ENCODE peak calls at places on chromosomes 5 and 9, in ten cellular contexts. One of them, this sample, is unnamed.

GRCh38 chr5:103358305-103358996 is 99.9 kb downstream of the MACIR start:
- DNase-seq in stomach: no peak
- DNase-seq in testis: no peak
- DNase-seq in cardiac muscle cell: peak; percentile 24
- DNase-seq in GM23338: no peak
- DNase-seq in fibroblast of lung: no peak
- DNase-seq in DND-41: no peak
- DNase-seq in right atrium auricular region: no peak
- DNase-seq in HepG2: no peak
- DNase-seq in heart right ventricle: no peak
- DNase-seq in this sample: no peak

GRCh38 chr5:125053179-125053578 is 306.7 kb upstream of the ZNF608 start:
- DNase-seq in stomach: no peak
- DNase-seq in testis: no peak
- DNase-seq in cardiac muscle cell: no peak
- DNase-seq in GM23338: no peak
- DNase-seq in fibroblast of lung: no peak
- DNase-seq in DND-41: no peak
- DNase-seq in right atrium auricular region: no peak
- DNase-seq in HepG2: no peak
- DNase-seq in heart right ventricle: no peak
- DNase-seq in this sample: no peak

GRCh38 chr9:85142461-85143401 is 473.2 kb downstream of the NTRK2 start:
- DNase-seq in stomach: no peak
- DNase-seq in testis: no peak
- DNase-seq in cardiac muscle cell: peak; percentile 36
- DNase-seq in GM23338: peak; percentile 58
- DNase-seq in fibroblast of lung: peak; percentile 19
- DNase-seq in DND-41: no peak
- DNase-seq in right atrium auricular region: no peak
- DNase-seq in HepG2: peak; percentile 7
- DNase-seq in heart right ventricle: no peak
- DNase-seq in this sample: peak; percentile 34

GRCh38 chr9:529721-530120 is 311.8 kb upstream of the DMRT1 start:
- DNase-seq in stomach: no peak
- DNase-seq in testis: no peak
- DNase-seq in cardiac muscle cell: no peak
- DNase-seq in GM23338: no peak
- DNase-seq in fibroblast of lung: no peak
- DNase-seq in DND-41: no peak
- DNase-seq in right atrium auricular region: no peak
- DNase-seq in HepG2: no peak
- DNase-seq in heart right ventricle: no peak
- DNase-seq in this sample: no peak

GRCh38 chr9:88749420-88749819 is 214.4 kb downstream of the NXNL2 start:
- DNase-seq in stomach: no peak
- DNase-seq in testis: no peak
- DNase-seq in cardiac muscle cell: peak; percentile 73
- DNase-seq in GM23338: no peak
- DNase-seq in fibroblast of lung: peak; percentile 72
- DNase-seq in DND-41: no peak
- DNase-seq in right atrium auricular region: peak; percentile 77
- DNase-seq in HepG2: no peak
- DNase-seq in heart right ventricle: no peak
- DNase-seq in this sample: no peak

GRCh38 chr5:40514986-40515385 is 164.7 kb upstream of the PTGER4 start:
- DNase-seq in stomach: no peak
- DNase-seq in testis: no peak
- DNase-seq in cardiac muscle cell: no peak
- DNase-seq in GM23338: no peak
- DNase-seq in fibroblast of lung: no peak
- DNase-seq in DND-41: no peak
- DNase-seq in right atrium auricular region: no peak
- DNase-seq in HepG2: no peak
- DNase-seq in heart right ventricle: no peak
- DNase-seq in this sample: no peak

GRCh38 chr5:78890663-78891379 is 94.3 kb downstream of the ARSB start:
- DNase-seq in stomach: no peak
- DNase-seq in testis: no peak
- DNase-seq in cardiac muscle cell: no peak
- DNase-seq in GM23338: no peak
- DNase-seq in fibroblast of lung: no peak
- DNase-seq in DND-41: no peak
- DNase-seq in right atrium auricular region: no peak
- DNase-seq in HepG2: no peak
- DNase-seq in heart right ventricle: no peak
- DNase-seq in this sample: no peak

GRCh38 chr5:120366047-120366446 is 98.1 kb upstream of the PRR16 start:
- DNase-seq in stomach: no peak
- DNase-seq in testis: no peak
- DNase-seq in cardiac muscle cell: peak; percentile 36
- DNase-seq in GM23338: no peak
- DNase-seq in fibroblast of lung: peak; percentile 47
- DNase-seq in DND-41: no peak
- DNase-seq in right atrium auricular region: no peak
- DNase-seq in HepG2: no peak
- DNase-seq in heart right ventricle: no peak
- DNase-seq in this sample: peak; percentile 11

GRCh38 chr5:179146277-179146676 is 86.1 kb downstream of the ZNF354C start:
- DNase-seq in stomach: no peak
- DNase-seq in testis: no peak
- DNase-seq in cardiac muscle cell: no peak
- DNase-seq in GM23338: no peak
- DNase-seq in fibroblast of lung: no peak
- DNase-seq in DND-41: peak; percentile 76
- DNase-seq in right atrium auricular region: no peak
- DNase-seq in HepG2: no peak
- DNase-seq in heart right ventricle: no peak
- DNase-seq in this sample: no peak

GRCh38 chr5:179150011-179150410 is 89.8 kb downstream of the ZNF354C start:
- DNase-seq in stomach: no peak
- DNase-seq in testis: no peak
- DNase-seq in cardiac muscle cell: no peak
- DNase-seq in GM23338: no peak
- DNase-seq in fibroblast of lung: no peak
- DNase-seq in DND-41: no peak
- DNase-seq in right atrium auricular region: no peak
- DNase-seq in HepG2: no peak
- DNase-seq in heart right ventricle: no peak
- DNase-seq in this sample: no peak

GRCh38 chr5:179149278-179149677 is 89.1 kb downstream of the ZNF354C start:
- DNase-seq in stomach: no peak
- DNase-seq in testis: no peak
- DNase-seq in cardiac muscle cell: no peak
- DNase-seq in GM23338: no peak
- DNase-seq in fibroblast of lung: no peak
- DNase-seq in DND-41: no peak
- DNase-seq in right atrium auricular region: no peak
- DNase-seq in HepG2: no peak
- DNase-seq in heart right ventricle: no peak
- DNase-seq in this sample: no peak

GRCh38 chr5:179148703-179149170 is 88.6 kb downstream of the ZNF354C start:
- DNase-seq in stomach: no peak
- DNase-seq in testis: no peak
- DNase-seq in cardiac muscle cell: no peak
- DNase-seq in GM23338: no peak
- DNase-seq in fibroblast of lung: no peak
- DNase-seq in DND-41: no peak
- DNase-seq in right atrium auricular region: no peak
- DNase-seq in HepG2: no peak
- DNase-seq in heart right ventricle: no peak
- DNase-seq in this sample: no peak

GRCh38 chr5:179147991-179148702 is 88.0 kb downstream of the ZNF354C start:
- DNase-seq in stomach: no peak
- DNase-seq in testis: no peak
- DNase-seq in cardiac muscle cell: no peak
- DNase-seq in GM23338: no peak
- DNase-seq in fibroblast of lung: no peak
- DNase-seq in DND-41: no peak
- DNase-seq in right atrium auricular region: no peak
- DNase-seq in HepG2: no peak
- DNase-seq in heart right ventricle: no peak
- DNase-seq in this sample: no peak
- H3K27ac ChIP-seq in stomach: no peak overlapping the region
- H3K27ac ChIP-seq in testis: no peak overlapping the region
- H3K27ac ChIP-seq in cardiac muscle cell: no peak overlapping the region
- H3K27ac ChIP-seq in GM23338: no peak overlapping the region
- H3K27ac ChIP-seq in fibroblast of lung: no peak overlapping the region
- H3K27ac ChIP-seq in DND-41: no peak overlapping the region
- H3K27ac ChIP-seq in right atrium auricular region: no peak overlapping the region
- H3K27ac ChIP-seq in HepG2: no peak overlapping the region
- H3K27ac ChIP-seq in heart right ventricle: no peak overlapping the region
- H3K27ac ChIP-seq in this sample: no peak overlapping the region

GRCh38 chr9:135818718-135819475 is 88.4 kb downstream of the CAMSAP1 start:
- DNase-seq in stomach: peak; percentile 14
- DNase-seq in testis: no peak
- DNase-seq in cardiac muscle cell: no peak
- DNase-seq in GM23338: no peak
- DNase-seq in fibroblast of lung: no peak
- DNase-seq in DND-41: no peak
- DNase-seq in right atrium auricular region: no peak
- DNase-seq in HepG2: no peak
- DNase-seq in heart right ventricle: no peak
- DNase-seq in this sample: no peak

GRCh38 chr9:135820661-135821060 is 86.7 kb downstream of the CAMSAP1 start:
- DNase-seq in stomach: peak; percentile 11
- DNase-seq in testis: no peak
- DNase-seq in cardiac muscle cell: no peak
- DNase-seq in GM23338: no peak
- DNase-seq in fibroblast of lung: no peak
- DNase-seq in DND-41: no peak
- DNase-seq in right atrium auricular region: no peak
- DNase-seq in HepG2: no peak
- DNase-seq in heart right ventricle: no peak
- DNase-seq in this sample: no peak

GRCh38 chr9:135821116-135821515 is 86.2 kb downstream of the CAMSAP1 start:
- DNase-seq in stomach: peak; percentile 20
- DNase-seq in testis: no peak
- DNase-seq in cardiac muscle cell: no peak
- DNase-seq in GM23338: no peak
- DNase-seq in fibroblast of lung: no peak
- DNase-seq in DND-41: no peak
- DNase-seq in right atrium auricular region: no peak
- DNase-seq in HepG2: no peak
- DNase-seq in heart right ventricle: no peak
- DNase-seq in this sample: no peak

GRCh38 chr9:135817951-135818717 is 89.2 kb downstream of the CAMSAP1 start:
- DNase-seq in stomach: no peak
- DNase-seq in testis: no peak
- DNase-seq in cardiac muscle cell: no peak
- DNase-seq in GM23338: no peak
- DNase-seq in fibroblast of lung: no peak
- DNase-seq in DND-41: no peak
- DNase-seq in right atrium auricular region: no peak
- DNase-seq in HepG2: no peak
- DNase-seq in heart right ventricle: no peak
- DNase-seq in this sample: no peak

GRCh38 chr9:135819905-135820304 is 87.4 kb downstream of the CAMSAP1 start:
- DNase-seq in stomach: no peak
- DNase-seq in testis: no peak
- DNase-seq in cardiac muscle cell: no peak
- DNase-seq in GM23338: peak; percentile 59
- DNase-seq in fibroblast of lung: no peak
- DNase-seq in DND-41: no peak
- DNase-seq in right atrium auricular region: no peak
- DNase-seq in HepG2: no peak
- DNase-seq in heart right ventricle: no peak
- DNase-seq in this sample: no peak
- TF ChIP-seq CTCF in stomach: no peak
- TF ChIP-seq CTCF in testis: no peak
- TF ChIP-seq CTCF in cardiac muscle cell: no peak
- TF ChIP-seq CTCF in GM23338: peak; percentile 69
- TF ChIP-seq CTCF in fibroblast of lung: no peak
- TF ChIP-seq CTCF in DND-41: peak; percentile 26
- TF ChIP-seq CTCF in right atrium auricular region: no peak
- TF ChIP-seq CTCF in HepG2: peak; percentile 30
- TF ChIP-seq CTCF in heart right ventricle: no peak
- TF ChIP-seq CTCF in this sample: no peak

DNA sequence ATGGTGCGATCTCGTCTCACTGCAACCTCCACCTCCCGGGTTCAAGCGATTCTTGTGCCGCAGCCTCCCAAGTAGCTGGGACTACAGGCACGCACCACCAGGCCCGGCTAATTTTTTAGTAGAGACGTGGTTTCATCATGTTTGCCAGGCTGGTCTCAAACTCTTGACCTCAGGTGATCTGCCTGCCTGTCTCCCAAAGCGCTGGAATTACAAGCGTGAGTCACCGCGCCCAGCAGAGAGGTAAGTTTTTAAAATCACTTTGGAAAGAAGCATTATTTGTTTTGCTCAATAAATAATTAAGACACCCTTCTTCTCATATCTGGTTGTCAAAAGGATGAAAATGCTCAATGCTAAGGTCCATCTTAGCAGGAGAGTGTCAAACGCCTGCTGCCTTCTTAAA is 48.5 kb upstream of the STXBP1 start:
- DNase-seq in stomach: no peak
- DNase-seq in testis: no peak
- DNase-seq in cardiac muscle cell: no peak
- DNase-seq in GM23338: no peak
- DNase-seq in fibroblast of lung: no peak
- DNase-seq in DND-41: no peak
- DNase-seq in right atrium auricular region: no peak
- DNase-seq in HepG2: no peak
- DNase-seq in heart right ventricle: no peak
- DNase-seq in this sample: no peak
- H3K27ac ChIP-seq in stomach: peak overlapping the region; percentile 85
- H3K27ac ChIP-seq in testis: peak overlapping the region; percentile 82
- H3K27ac ChIP-seq in cardiac muscle cell: no peak overlapping the region
- H3K27ac ChIP-seq in GM23338: peak overlapping the region; percentile 32
- H3K27ac ChIP-seq in fibroblast of lung: peak overlapping the region; percentile 91
- H3K27ac ChIP-seq in DND-41: no peak overlapping the region
- H3K27ac ChIP-seq in right atrium auricular region: peak overlapping the region; percentile 74
- H3K27ac ChIP-seq in HepG2: no peak overlapping the region
- H3K27ac ChIP-seq in heart right ventricle: peak overlapping the region; percentile 88
- H3K27ac ChIP-seq in this sample: peak overlapping the region; percentile 99

DNA sequence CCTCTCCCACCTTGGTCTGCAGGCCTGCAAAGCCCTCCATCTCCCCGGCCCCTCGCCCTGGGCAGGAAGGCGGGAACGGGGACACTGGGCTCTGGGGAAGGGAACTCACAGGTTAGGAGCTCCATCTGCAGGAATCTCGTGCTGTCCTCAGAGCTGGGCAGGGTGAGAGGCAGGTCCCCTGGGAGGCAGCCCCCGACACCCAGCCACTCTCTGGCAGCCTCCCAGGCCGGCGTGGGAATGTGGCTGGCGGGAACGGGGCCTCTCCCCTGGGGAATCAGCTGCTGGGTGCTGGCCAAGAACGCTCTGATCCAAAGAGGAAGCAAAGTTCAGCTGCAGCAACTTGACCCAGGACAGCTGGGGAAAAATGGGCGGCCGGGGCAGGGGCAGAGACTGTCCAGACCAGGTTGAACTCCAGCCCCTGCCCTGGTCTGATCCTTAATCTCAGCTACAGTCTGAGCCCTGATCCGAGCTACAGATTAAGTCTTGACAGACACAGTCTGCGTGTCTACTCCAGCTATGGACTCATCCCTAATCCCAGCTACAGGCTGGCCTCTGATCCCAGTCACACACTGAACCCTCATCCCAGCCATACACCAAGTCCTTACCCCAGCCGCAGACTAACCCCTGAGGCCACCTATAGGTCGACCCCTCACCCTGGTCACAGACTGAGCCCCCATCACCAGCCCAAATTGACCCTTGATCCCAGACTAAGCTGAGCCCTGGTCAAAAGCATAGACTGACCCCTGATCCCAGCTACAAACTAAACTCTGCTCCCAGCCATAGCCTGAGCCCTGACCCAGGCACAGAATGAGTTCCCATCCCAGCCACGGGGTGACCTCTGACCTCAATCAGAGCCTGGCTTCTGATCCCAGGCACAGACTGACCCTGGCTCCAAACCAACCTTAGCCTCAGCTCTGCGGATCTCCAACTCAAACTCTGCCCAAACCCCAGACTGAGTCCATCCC is 37.3 kb upstream of the EGFL7 start:
- DNase-seq in stomach: peak; percentile 92
- DNase-seq in testis: peak; percentile 76
- DNase-seq in cardiac muscle cell: peak; percentile 88
- DNase-seq in GM23338: peak; percentile 57
- DNase-seq in fibroblast of lung: peak; percentile 47
- DNase-seq in DND-41: peak; percentile 60
- DNase-seq in right atrium auricular region: peak; percentile 82
- DNase-seq in HepG2: peak; percentile 69
- DNase-seq in heart right ventricle: peak; percentile 92
- DNase-seq in this sample: peak; percentile 88
- TF ChIP-seq CTCF in stomach: peak; percentile 53
- TF ChIP-seq CTCF in testis: peak; percentile 23
- TF ChIP-seq CTCF in cardiac muscle cell: peak; percentile 48
- TF ChIP-seq CTCF in GM23338: peak; percentile 72
- TF ChIP-seq CTCF in fibroblast of lung: peak; percentile 33
- TF ChIP-seq CTCF in DND-41: peak; percentile 69
- TF ChIP-seq CTCF in right atrium auricular region: peak; percentile 77
- TF ChIP-seq CTCF in HepG2: peak; percentile 71
- TF ChIP-seq CTCF in heart right ventricle: peak; percentile 56
- TF ChIP-seq CTCF in this sample: peak; percentile 88

This sample was measured in RWPE1.